ENCODE peak calls at places on chromosomes 6 and 20, in seven cellular contexts. N is heart left ventricle, T is right lobe of liver, L is adrenal gland, W is stomach, M is K562, Q is A549. B is an unnamed sample. For H3K9me3 and H3K4me1, the result is how much of the 10 kb centered on the place peaks cover.

GRCh38 chr20:20368414-20369352 is 779 bp downstream of the INSM1 start:
- DNase-seq in Q (no peak), L (no peak), T (no peak), N (no peak), W (no peak), M (no peak), B (no peak)

GRCh38 chr6:166533205-166533824 is 53.2 kb downstream of the RAMACL start:
- DNase-seq in T (no peak), W (no peak), M (no peak), N (no peak), L (no peak), Q (no peak), B (no peak)

GRCh38 chr6:11381801-11382513 is 149.5 kb upstream of the NEDD9 start:
- DNase-seq in N (peak), Q (no peak), T (no peak), L (peak), W (peak), M (no peak), B (no peak)

GRCh38 chr6:142819603-142820335 is 125.2 kb downstream of the HIVEP2 start:
- DNase-seq in L (no peak), Q (no peak), W (no peak), M (no peak), N (no peak), T (no peak), B (no peak)

GRCh38 chr20:24692429-24693190 is 223.2 kb downstream of the SYNDIG1 start:
- DNase-seq in T (no peak), W (peak), Q (no peak), N (no peak), M (no peak), L (peak), B (no peak)

GRCh38 chr6:32192608-32193039 is at the start of gene GPSM3:
- DNase-seq in L (peak), M (peak), W (peak), N (peak), Q (no peak), T (peak), B (no peak)

GRCh38 chr6:39090036-39090435 is 24.9 kb downstream of the SAYSD1 start:
- DNase-seq in Q (no peak), L (no peak), N (no peak), T (no peak), W (no peak), M (no peak), B (no peak)

GRCh38 chr6:21325201-21325856 is 268.2 kb upstream of the SOX4 start:
- DNase-seq in W (no peak), N (no peak), L (no peak), Q (no peak), T (no peak), M (no peak), B (no peak)

GRCh38 chr6:17276766-17277165 is 4.4 kb upstream of the RBM24 start:
- DNase-seq in W (no peak), Q (no peak), N (peak), T (no peak), M (no peak), L (no peak), B (no peak)

GRCh38 chr6:4664117-4664626 is 112.0 kb upstream of the CDYL start:
- DNase-seq in N (peak), M (peak), Q (no peak), L (no peak), T (no peak), W (no peak), B (no peak)

GRCh38 chr6:159640722-159641482 is 52.1 kb downstream of the SOD2 start:
- DNase-seq in T (no peak), M (no peak), L (no peak), W (no peak), Q (no peak), N (no peak), B (no peak)

GRCh38 chr6:5851261-5851757 is 155.4 kb downstream of the NRN1 start:
- DNase-seq in L (peak), N (peak), Q (peak), T (peak), M (no peak), W (peak), B (no peak)

GRCh38 chr20:48795732-48796131 is 32.1 kb downstream of the PREX1 start:
- DNase-seq in L (no peak), W (no peak), N (no peak), M (no peak), Q (no peak), T (no peak), B (no peak)

GRCh38 chr6:45504947-45505346 is 127.2 kb upstream of the SUPT3H start:
- DNase-seq in N (no peak), T (no peak), W (peak), M (peak), L (no peak), Q (no peak), B (no peak)

GRCh38 chr6:56794421-56794820 is 151.7 kb upstream of the DST start:
- DNase-seq in Q (no peak), W (no peak), M (no peak), L (no peak), T (no peak), N (no peak), B (no peak)

GRCh38 chr20:12241065-12241464 is 323.4 kb downstream of the BTBD3 start:
- DNase-seq in N (no peak), L (no peak), W (no peak), M (no peak), T (no peak), Q (no peak), B (no peak)

GRCh38 chr6:46484081-46484820 is 7.0 kb downstream of the RCAN2 start:
- DNase-seq in Q (no peak), T (no peak), M (no peak), W (no peak), L (no peak), N (peak), B (no peak)

GRCh38 chr6:72553531-72554202 is 68.2 kb upstream of the KCNQ5 start:
- DNase-seq in N (no peak), T (no peak), Q (peak), L (no peak), W (no peak), M (peak), B (no peak)

GRCh38 chr20:45924391-45925261 is 9.9 kb upstream of the PCIF1 start:
- DNase-seq in M (no peak), N (peak), Q (no peak), T (no peak), W (no peak), L (peak), B (no peak)

GRCh38 chr6:45209762-45210161 is 118.4 kb upstream of the RUNX2 start:
- DNase-seq in Q (no peak), N (no peak), T (no peak), L (no peak), M (no peak), W (no peak), B (no peak)

GRCh38 chr6:168916576-168917207 is 337.0 kb downstream of the THBS2 start:
- DNase-seq in L (peak), M (no peak), W (peak), T (no peak), Q (no peak), N (no peak), B (no peak)

GRCh38 chr6:25889877-25890853 is 16.1 kb upstream of the SLC17A3 start:
- DNase-seq in M (peak), T (no peak), Q (no peak), W (no peak), N (no peak), L (peak), B (no peak)

GRCh38 chr20:41509316-41509715 is 108.9 kb downstream of the CHD6 start:
- DNase-seq in M (no peak), W (no peak), N (no peak), T (no peak), L (no peak), Q (no peak), B (no peak)

GRCh38 chr6:152305672-152306071 is 331.5 kb downstream of the SYNE1 start:
- DNase-seq in Q (no peak), N (no peak), T (no peak), M (no peak), W (no peak), L (no peak), B (no peak)

GRCh38 chr6:107333491-107333890 is 125.9 kb downstream of the PDSS2 start:
- DNase-seq in T (no peak), M (no peak), N (no peak), L (no peak), Q (no peak), W (no peak), B (no peak)

GRCh38 chr6:107328081-107328480 is 131.3 kb downstream of the PDSS2 start:
- DNase-seq in M (no peak), Q (no peak), L (no peak), W (no peak), T (no peak), N (no peak), B (no peak)

GRCh38 chr6:107331409-107332386 is 127.7 kb downstream of the PDSS2 start:
- DNase-seq in L (no peak), T (no peak), Q (no peak), M (no peak), W (no peak), N (no peak), B (no peak)

GRCh38 chr6:107329063-107329462 is 130.3 kb downstream of the PDSS2 start:
- DNase-seq in T (no peak), W (no peak), Q (no peak), N (no peak), M (no peak), L (no peak), B (no peak)

GRCh38 chr6:107330190-107330589 is 129.2 kb downstream of the PDSS2 start:
- DNase-seq in L (no peak), T (no peak), Q (no peak), W (no peak), M (no peak), N (no peak), B (no peak)
- H3K9me3 ChIP-seq in L (under half), T (under half), Q (under half), W (under half), M (under half), N (under half), B (under half)

GRCh38 chr20:59309218-59309617 is 8.8 kb downstream of the EDN3 start:
- DNase-seq in W (no peak), M (no peak), T (no peak), Q (no peak), L (no peak), N (no peak), B (no peak)

GRCh38 chr20:59305898-59306640 is 5.7 kb downstream of the EDN3 start:
- DNase-seq in L (no peak), M (no peak), Q (no peak), N (no peak), T (no peak), W (no peak), B (no peak)

GRCh38 chr20:59307270-59307669 is 6.9 kb downstream of the EDN3 start:
- DNase-seq in N (no peak), L (peak), M (no peak), T (no peak), W (no peak), Q (no peak), B (no peak)

DNA sequence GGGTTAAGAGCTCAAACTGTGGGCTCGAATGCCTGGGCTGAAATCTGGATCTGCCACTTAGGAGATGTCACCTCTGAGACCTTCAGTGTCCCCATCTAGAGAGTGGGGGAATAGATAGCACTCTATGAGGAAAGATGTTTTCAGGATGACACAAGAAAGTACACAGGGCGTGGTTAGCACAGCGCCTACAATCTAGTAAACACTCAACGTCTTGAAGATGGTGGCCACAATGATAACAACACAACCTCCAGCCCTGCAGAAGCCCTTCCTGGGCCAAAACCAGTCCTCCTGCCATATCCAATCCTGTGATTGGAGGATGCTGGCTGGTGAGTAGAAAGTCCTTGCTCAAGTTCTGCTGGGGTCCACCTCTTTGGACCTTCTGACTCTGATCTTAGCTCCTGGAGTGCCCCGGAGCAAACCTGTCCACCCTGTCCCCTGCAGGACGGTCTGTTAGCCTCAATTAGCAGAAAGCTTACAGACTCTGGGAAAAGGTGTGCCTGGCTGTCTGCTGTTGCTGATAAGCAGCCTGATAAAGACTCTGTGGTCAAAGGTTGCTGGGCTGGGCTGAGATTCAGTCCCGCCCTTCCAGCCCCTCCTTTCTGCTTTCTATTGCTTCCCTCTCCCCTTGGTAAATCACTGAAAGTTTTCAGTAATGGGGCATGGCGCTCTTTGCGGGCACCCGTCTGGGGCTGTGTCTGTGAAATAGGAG is 8.2 kb downstream of the EDN3 start:
- DNase-seq in N (no peak), W (peak), L (no peak), T (no peak), M (peak), Q (peak), B (no peak)
- H3K4me1 ChIP-seq in N (under half), W (under half), L (under half), T (under half), M (under half), Q (under half), B (under half)

GRCh38 chr6:118894425-118895240 is 681 bp downstream of the ASF1A start:
- DNase-seq in Q (peak), W (peak), T (peak), N (peak), L (peak), M (peak), B (no peak)
- TF ChIP-seq CTCF in Q (no peak), W (no peak), T (no peak), N (no peak), L (no peak), M (no peak), B (no peak)

GRCh38 chr6:114024746-114025145 is 53.8 kb upstream of the HDAC2 start:
- DNase-seq in Q (no peak), M (no peak), L (no peak), W (no peak), N (no peak), T (no peak), B (no peak)
- H3K9me3 ChIP-seq in Q (under half), M (under half), L (under half), W (under half), N (under half), T (under half), B (under half)

DNA sequence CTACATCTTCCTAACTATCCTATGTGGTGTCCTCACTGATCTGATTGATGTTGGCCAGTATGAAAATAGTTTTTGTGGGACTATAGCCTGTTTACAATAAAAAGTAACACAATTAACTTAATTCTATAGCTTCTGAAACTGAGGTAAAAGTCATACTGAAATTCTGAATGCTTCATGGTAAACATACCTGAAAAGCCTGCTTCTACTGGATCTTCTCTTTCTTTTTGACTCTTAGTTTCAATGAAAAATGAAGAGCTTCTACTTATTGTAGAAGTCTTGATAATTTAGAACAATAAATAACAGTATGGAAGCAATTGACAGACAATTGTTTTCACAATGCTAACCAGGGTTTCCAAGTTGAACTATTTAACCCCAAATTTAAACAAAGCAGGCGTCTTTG is 383.9 kb upstream of the MMS22L start:
- DNase-seq in N (no peak), Q (no peak), T (no peak), M (no peak), L (no peak), W (no peak), B (no peak)
- H3K4me1 ChIP-seq in N (under half), Q (under half), T (under half), M (under half), L (under half), W (under half), B (under half)

GRCh38 chr6:104859225-104860146 is at the start of gene HACE1:
- DNase-seq in L (peak), Q (peak), N (peak), W (peak), M (peak), T (peak), B (peak)
- TF ChIP-seq CTCF in L (peak), Q (no peak), N (no peak), W (no peak), M (no peak), T (peak), B (no peak)

GRCh38 chr20:35077872-35078271 is 14.7 kb downstream of the TRPC4AP start:
- DNase-seq in L (no peak), Q (no peak), N (no peak), M (no peak), T (no peak), W (no peak), B (no peak)
- H3K9me3 ChIP-seq in L (under half), Q (under half), N (under half), M (under half), T (under half), W (under half), B (under half)

DNA sequence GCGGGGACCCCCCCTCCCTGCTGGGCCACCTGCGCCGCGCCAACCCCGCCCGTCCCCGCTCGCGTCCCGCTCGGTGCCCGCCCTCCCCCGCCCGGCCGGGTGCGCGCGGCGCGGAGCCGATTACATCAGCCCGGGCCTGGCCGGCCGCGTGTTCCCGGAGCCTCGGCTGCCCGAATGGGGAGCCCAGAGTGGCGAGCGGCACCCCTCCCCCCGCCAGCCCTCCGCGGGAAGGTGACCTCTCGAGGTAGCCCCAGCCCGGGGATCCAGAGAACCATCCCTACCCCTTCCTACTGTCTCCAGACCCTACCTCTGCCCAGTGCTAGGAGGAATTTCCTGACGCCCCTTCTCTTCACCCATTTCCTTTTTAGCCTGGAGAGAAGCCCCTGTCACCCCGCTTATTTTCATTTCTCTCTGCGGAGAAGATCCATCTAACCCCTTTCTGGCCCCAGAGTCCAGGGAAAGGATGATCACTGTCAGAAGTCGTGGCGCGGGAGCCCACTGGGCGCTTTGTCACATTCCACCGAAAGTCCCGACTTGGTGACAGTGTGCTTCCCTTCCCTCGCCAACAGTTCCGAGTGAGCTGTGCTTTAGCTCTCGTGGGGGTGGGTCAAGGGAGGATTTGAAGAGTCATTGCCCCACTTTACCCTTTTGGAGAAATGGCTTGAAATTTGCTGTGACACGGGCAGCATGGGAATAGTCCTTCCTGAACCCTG is 2.0 kb downstream of the VEGFA start:
- DNase-seq in N (peak), W (peak), M (peak), L (peak), Q (peak), T (peak), B (no peak)
- H3K4me1 ChIP-seq in N (half or more), W (half or more), M (half or more), L (under half), Q (under half), T (under half), B (under half)